ENCODE peak calls at places on chromosome 22, in six cellular contexts. F is A549, P is neural progenitor cell, B is IMR-90, W is psoas muscle, K is brain microvascular endothelial cell. O is an unnamed sample.

GRCh38 chr22:33440756-33441155 is 382.6 kb upstream of the SYN3 start:
- DNase-seq in F (no peak), P (no peak), B (no peak), W (no peak), K (no peak), O (no peak)

GRCh38 chr22:43891360-43892182 is at the start of gene PNPLA5:
- DNase-seq in F (no peak), P (peak), B (peak), W (no peak), K (peak), O (no peak)

GRCh38 chr22:36077261-36077660 is 48.6 kb upstream of the RBFOX2 start:
- DNase-seq in F (no peak), P (no peak), B (peak), W (no peak), K (no peak), O (peak)

GRCh38 chr22:19039448-19039780 is 82.8 kb downstream of the DGCR2 start:
- DNase-seq in F (no peak), P (no peak), B (no peak), W (no peak), K (no peak), O (no peak)

GRCh38 chr22:17919276-17920144 is 104.9 kb downstream of the MICAL3 start:
- DNase-seq in F (no peak), P (no peak), B (no peak), W (no peak), K (no peak), O (no peak)

GRCh38 chr22:27706489-27706888 is 95.1 kb downstream of the MN1 start:
- DNase-seq in F (no peak), P (no peak), B (no peak), W (no peak), K (no peak), O (no peak)

GRCh38 chr22:26199665-26200064 is 30.4 kb downstream of the SEZ6L start:
- DNase-seq in F (no peak), P (no peak), B (no peak), W (no peak), K (no peak), O (no peak)

GRCh38 chr22:38901111-38901641 is 29.2 kb upstream of the CBX6 start:
- DNase-seq in F (no peak), P (no peak), B (no peak), W (no peak), K (no peak), O (no peak)

GRCh38 chr22:44561139-44561840 is 63.3 kb upstream of the RTL6 start:
- DNase-seq in F (no peak), P (no peak), B (no peak), W (no peak), K (no peak), O (no peak)

GRCh38 chr22:29308148-29308790 is 1.8 kb downstream of the GAS2L1 start:
- DNase-seq in F (no peak), P (no peak), B (no peak), W (no peak), K (no peak), O (no peak)
- H3K4me3 ChIP-seq in F (no peak), P (no peak), B (no peak), W (peak), K (peak), O (no peak)

DNA sequence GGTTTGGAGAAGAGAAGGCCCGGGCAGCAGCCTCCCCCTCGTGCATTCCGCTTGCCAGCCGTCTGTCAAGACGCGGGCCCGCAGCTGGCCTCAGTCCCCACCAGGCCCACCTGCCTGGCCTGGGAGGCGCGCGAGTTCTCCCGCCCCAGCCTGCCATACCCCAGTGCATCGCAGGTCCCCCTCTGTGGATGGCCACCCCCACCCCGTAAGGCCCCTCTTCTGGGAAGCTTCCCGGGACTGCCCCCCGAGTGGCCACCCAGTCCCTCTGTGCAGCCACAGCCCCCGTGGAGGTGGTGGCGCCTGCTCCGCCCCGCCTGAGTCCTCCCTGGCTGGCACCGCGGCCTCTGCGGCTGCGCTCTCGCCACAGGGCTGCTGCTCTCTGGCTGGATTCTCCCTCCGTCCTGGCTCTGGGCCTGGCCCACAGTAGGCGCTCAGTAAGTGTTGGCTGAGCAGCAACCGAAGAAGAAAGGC is 74.0 kb upstream of the TCF20 start:
- DNase-seq in F (no peak), P (peak), B (no peak), W (peak), K (peak), O (no peak)
- H3K4me3 ChIP-seq in F (peak), P (no peak), B (no peak), W (peak), K (no peak), O (peak)

GRCh38 chr22:25049770-25050169 is 97.3 kb downstream of the KIAA1671 start:
- DNase-seq in F (no peak), P (no peak), B (no peak), W (no peak), K (no peak), O (no peak)
- H3K4me3 ChIP-seq in F (no peak), P (no peak), B (no peak), W (no peak), K (no peak), O (no peak)

DNA sequence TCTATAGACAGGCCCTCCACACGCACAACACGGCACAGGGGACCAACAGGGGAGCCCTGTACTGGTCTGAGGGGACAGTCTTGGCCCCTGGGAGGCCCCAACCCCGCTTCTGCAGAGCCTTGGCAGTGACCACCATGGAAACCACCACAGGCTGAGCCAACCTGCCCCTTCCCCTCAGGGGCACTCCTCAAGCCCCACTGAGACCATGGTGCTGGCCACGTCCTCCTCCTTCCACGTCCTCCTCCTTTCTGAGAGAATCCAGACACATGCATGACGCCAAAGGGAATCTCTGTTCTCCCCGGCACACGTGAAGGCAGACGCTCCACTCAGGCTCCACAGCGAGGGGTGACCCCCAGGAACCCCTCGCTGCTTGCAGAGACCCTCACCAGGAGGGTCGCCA is 2.7 kb downstream of the BRD1 start:
- DNase-seq in F (no peak), P (no peak), B (no peak), W (no peak), K (no peak), O (no peak)
- H3K4me3 ChIP-seq in F (no peak), P (no peak), B (no peak), W (peak), K (no peak), O (peak)

GRCh38 chr22:37197451-37198289 is 9.6 kb upstream of the C1QTNF6 start:
- DNase-seq in F (peak), P (no peak), B (peak), W (peak), K (no peak), O (no peak)
- H3K4me3 ChIP-seq in F (peak), P (peak), B (no peak), W (peak), K (peak), O (peak)

GRCh38 chr22:46068176-46068907 is 82.0 kb upstream of the PPARA start:
- DNase-seq in F (no peak), P (no peak), B (no peak), W (no peak), K (no peak), O (no peak)
- H3K4me3 ChIP-seq in F (peak), P (no peak), B (peak), W (peak), K (peak), O (no peak)

GRCh38 chr22:31211862-31212730 is at the start of gene LIMK2:
- DNase-seq in F (peak), P (peak), B (peak), W (peak), K (peak), O (peak)

GRCh38 chr22:31211504-31211861 is 615 bp upstream of the LIMK2 start:
- DNase-seq in F (no peak), P (no peak), B (no peak), W (no peak), K (no peak), O (no peak)

GRCh38 chr22:31210830-31211503 is 1.1 kb upstream of the LIMK2 start:
- DNase-seq in F (no peak), P (no peak), B (no peak), W (no peak), K (no peak), O (no peak)

GRCh38 chr22:31212783-31213626 is 907 bp downstream of the LIMK2 start:
- DNase-seq in F (no peak), P (peak), B (no peak), W (no peak), K (no peak), O (no peak)

DNA sequence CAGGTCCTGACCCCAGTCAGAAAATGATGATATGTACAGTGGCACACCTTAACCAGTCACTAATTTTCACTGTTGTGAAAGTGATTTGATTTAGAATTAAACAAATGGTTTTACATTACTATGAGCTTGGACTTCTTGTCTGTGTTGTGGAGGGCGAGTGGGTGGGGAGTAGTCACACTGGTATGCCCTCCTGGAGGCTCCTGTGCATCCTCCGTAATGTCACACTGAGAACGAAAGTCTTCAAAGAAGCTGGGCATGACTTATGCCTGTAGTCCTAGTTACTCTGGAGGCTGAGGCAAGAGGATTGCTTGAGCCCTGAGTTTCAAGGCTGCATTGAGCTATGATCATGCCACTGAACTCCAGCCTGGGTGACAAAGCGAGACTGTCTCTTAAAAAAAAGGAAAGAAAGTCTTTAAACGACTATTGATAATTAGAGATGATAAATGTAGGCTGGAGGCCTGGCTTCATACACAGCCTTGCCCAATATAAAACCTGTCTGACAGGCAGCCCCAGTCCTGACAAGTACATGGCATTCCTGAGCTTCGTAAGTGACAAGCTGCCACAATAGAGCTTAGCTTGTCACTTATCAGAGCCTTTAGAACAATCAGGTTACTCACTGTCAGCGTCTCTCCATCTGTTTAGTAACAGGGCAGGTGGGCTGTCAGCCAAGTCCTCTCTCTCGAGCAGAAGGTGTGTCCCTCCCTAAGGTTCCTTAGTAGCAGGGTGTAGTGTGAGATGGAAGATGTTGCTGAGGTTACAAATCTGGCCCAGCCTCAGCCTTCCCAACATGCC is 5.0 kb upstream of the LIMK2 start:
- DNase-seq in F (no peak), P (no peak), B (no peak), W (peak), K (no peak), O (no peak)
- H3K4me3 ChIP-seq in F (no peak), P (no peak), B (no peak), W (no peak), K (no peak), O (no peak)

GRCh38 chr22:20298803-20299735 is 20.8 kb downstream of the DGCR6L start:
- DNase-seq in F (peak), P (peak), B (peak), W (peak), K (peak), O (no peak)
- H3K4me3 ChIP-seq in F (peak), P (peak), B (peak), W (peak), K (peak), O (peak)